ENCODE peak calls at places on chromosomes 1 and 21, in five cellular contexts. V is H1, X is A549, U is HCT116, J is K562. M is an unnamed sample.

GRCh38 chr1:156860113-156860638 is 489 bp upstream of the NTRK1 start:
- DNase-seq in V (no peak), X (peak), U (peak), J (peak), M (peak)

GRCh38 chr1:38559180-38559874 is 300.2 kb downstream of the RRAGC start:
- DNase-seq in X (no peak), U (no peak), V (no peak), J (no peak), M (no peak)

GRCh38 chr1:33985166-33985565 is 121.3 kb downstream of the HMGB4 start:
- DNase-seq in X (no peak), J (no peak), V (no peak), U (no peak), M (no peak)

GRCh38 chr1:212228591-212229119 is 56.6 kb upstream of the PPP2R5A start:
- DNase-seq in V (no peak), X (no peak), U (no peak), J (no peak), M (no peak)

GRCh38 chr1:83637009-83637408 is 361.9 kb downstream of the TTLL7 start:
- DNase-seq in J (no peak), U (no peak), X (no peak), V (no peak), M (no peak)

GRCh38 chr1:201876148-201876547 is 12.6 kb upstream of the SHISA4 start:
- DNase-seq in X (no peak), V (no peak), J (peak), U (no peak), M (peak)

GRCh38 chr1:204320413-204320812 is 39.3 kb downstream of the PLEKHA6 start:
- DNase-seq in U (no peak), J (peak), X (no peak), V (no peak), M (peak)

GRCh38 chr1:205950280-205950679 is 7.0 kb upstream of the SLC26A9 start:
- DNase-seq in X (no peak), V (no peak), U (no peak), J (no peak), M (peak)

GRCh38 chr21:20311388-20311787 is 686.8 kb upstream of the NCAM2 start:
- DNase-seq in U (no peak), V (no peak), X (no peak), J (no peak), M (no peak)

GRCh38 chr1:12353981-12354380 is 124.2 kb downstream of the VPS13D start:
- DNase-seq in J (no peak), U (no peak), V (no peak), X (no peak), M (no peak)

GRCh38 chr1:92599184-92599583 is 112.5 kb upstream of the GFI1 start:
- DNase-seq in X (peak), V (no peak), J (no peak), U (peak), M (peak)

GRCh38 chr1:209389258-209389657 is 194.3 kb upstream of the CAMK1G start:
- DNase-seq in X (peak), V (no peak), J (no peak), U (peak), M (peak)

GRCh38 chr21:34836103-34836932 is 167.5 kb downstream of the CLIC6 start:
- DNase-seq in U (peak), X (peak), V (no peak), J (no peak), M (peak)

GRCh38 chr1:174989540-174990181 is 10.1 kb upstream of the CACYBP start:
- DNase-seq in U (no peak), V (no peak), J (no peak), X (no peak), M (no peak)

GRCh38 chr1:93111561-93111960 is 32.5 kb downstream of the MTF2 start:
- DNase-seq in X (no peak), U (no peak), J (no peak), V (no peak), M (peak)

GRCh38 chr1:216640100-216640499 is 83.1 kb downstream of the ESRRG start:
- DNase-seq in J (no peak), V (no peak), X (no peak), U (no peak), M (no peak)

GRCh38 chr1:33117440-33118085 is 36.6 kb downstream of the AZIN2 start:
- DNase-seq in J (no peak), U (no peak), X (no peak), V (no peak), M (no peak)

GRCh38 chr1:91221017-91221416 is 183.6 kb downstream of the HFM1 start:
- DNase-seq in X (no peak), V (no peak), U (no peak), J (no peak), M (no peak)

GRCh38 chr1:32201011-32201855 is 838 bp downstream of the CCDC28B start:
- DNase-seq in U (no peak), J (peak), V (no peak), X (no peak), M (peak)

GRCh38 chr1:218659911-218660677 is 315.0 kb downstream of the TGFB2 start:
- DNase-seq in X (no peak), U (no peak), J (no peak), V (no peak), M (no peak)

GRCh38 chr21:33897098-33897497 is 18.5 kb downstream of the ATP5PO start:
- DNase-seq in J (no peak), U (no peak), X (no peak), V (no peak), M (no peak)

GRCh38 chr1:43986712-43987111 is 4.7 kb upstream of the CCDC24 start:
- DNase-seq in V (no peak), U (no peak), J (no peak), X (no peak), M (no peak)

GRCh38 chr1:52460686-52461085 is 56.3 kb downstream of the PRPF38A start:
- DNase-seq in J (no peak), X (no peak), U (no peak), V (no peak), M (peak)

GRCh38 chr21:35885942-35886541 is 174.3 kb downstream of the SETD4 start:
- DNase-seq in U (no peak), X (no peak), V (no peak), J (no peak), M (no peak)

GRCh38 chr1:42745851-42746250 is 5.8 kb upstream of the CLDN19 start:
- DNase-seq in V (no peak), J (no peak), U (no peak), X (no peak), M (no peak)

GRCh38 chr21:42304556-42305454 is 10.4 kb downstream of the TFF3 start:
- DNase-seq in V (no peak), U (no peak), X (no peak), J (no peak), M (no peak)

GRCh38 chr1:59367269-59368006 is 70.5 kb downstream of the FGGY start:
- DNase-seq in J (no peak), V (no peak), U (no peak), X (no peak), M (peak)
- TF ChIP-seq CEBPB in J (no peak), V (no peak), U (no peak), X (no peak), M (peak)

GRCh38 chr1:220274122-220274855 is 2.0 kb upstream of the RAB3GAP2 start:
- DNase-seq in X (no peak), V (no peak), J (no peak), U (no peak), M (peak)
- TF ChIP-seq CEBPB in X (no peak), V (peak), J (peak), U (peak), M (peak)

DNA sequence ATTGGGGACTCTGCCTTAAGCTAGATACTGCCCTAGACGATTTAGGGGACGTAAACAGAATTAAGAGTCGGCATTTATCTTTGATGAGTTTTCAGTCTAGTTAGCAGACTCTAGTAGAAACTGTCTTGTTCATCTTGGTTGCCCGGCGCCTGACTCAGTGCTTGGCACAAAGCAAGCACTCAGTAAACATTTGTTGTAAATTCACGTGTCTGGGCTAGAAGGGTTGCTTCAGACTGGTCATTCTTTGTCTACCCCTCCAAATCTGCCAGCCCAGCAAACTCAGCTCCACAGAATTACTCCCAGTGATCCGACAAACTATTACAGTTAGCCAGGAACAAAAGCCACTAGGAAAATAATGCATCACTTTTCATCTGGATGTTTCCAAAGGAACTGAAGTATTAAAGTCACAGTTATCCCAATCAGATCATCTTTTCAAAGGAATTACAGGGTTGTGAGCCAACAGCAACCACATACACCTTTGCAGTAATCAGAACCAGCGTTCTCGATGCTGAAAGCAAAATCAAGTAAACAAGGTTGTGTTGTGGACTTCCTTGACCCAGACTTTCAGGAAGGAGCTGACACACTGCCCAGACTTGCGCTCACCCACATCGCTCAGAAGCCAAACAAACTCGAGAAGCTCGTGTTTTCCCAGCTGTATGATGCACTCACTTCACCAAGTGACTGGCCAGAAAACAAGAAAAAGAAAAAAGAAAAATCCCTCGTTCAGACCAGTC is 66.5 kb upstream of the GADD45A start:
- DNase-seq in J (no peak), V (no peak), X (no peak), U (no peak), M (peak)
- TF ChIP-seq CEBPB in J (no peak), V (no peak), X (no peak), U (no peak), M (no peak)

DNA sequence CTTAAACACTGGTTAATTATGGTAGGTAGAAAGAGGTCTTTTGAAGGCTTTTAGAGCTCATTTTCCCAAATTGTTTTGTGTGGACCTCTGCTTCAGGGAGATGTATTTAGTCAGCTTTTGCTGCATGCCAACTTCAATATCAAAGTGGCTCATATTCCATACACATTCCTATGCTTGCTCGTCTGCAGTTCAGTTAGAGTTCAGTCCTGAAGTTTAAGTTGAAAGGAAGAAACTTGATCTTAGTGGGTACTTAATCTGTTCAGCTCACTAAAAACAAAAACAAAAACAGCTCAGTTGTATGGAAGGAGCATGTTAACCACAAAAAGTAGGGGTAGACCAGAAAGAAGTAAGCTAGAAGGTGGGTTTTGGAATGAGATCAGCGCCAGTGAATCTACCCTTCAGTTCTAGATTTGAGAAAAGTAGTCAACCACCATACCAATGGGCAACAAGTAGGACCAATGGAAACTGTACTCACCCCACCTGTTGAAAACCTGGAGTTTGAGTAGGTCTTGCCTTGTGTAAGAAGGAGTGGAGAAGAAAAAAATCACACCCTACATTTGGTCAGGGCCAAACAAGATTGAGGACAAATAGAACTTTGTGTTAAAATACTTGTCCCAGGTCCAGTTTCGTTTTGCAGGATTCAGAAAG is 58.0 kb downstream of the LEPR start:
- DNase-seq in V (no peak), J (no peak), U (no peak), X (no peak), M (peak)
- TF ChIP-seq CEBPB in V (no peak), J (no peak), U (no peak), X (no peak), M (no peak)

DNA sequence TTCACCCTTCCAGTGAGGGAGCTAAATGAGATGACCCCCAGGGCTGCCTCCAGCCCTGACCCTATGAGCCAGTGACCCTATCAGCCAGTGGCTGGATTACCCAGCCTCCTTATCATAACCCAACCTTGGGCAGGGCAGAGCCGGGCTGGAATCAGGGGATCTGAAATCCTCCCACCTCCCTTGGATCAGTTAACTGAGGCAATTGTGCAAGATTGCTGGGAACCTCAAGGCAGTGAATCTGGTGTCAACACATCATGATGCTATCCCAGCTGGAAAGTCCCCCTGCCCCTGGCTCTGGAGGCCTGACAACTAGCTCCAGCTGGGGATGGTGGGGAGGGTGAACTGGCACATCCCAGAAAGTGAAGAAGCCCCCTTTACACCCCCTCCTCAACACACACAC is 6.4 kb upstream of the TSPAN1 start:
- DNase-seq in U (no peak), X (no peak), V (no peak), J (no peak), M (peak)
- TF ChIP-seq CEBPB in U (no peak), X (no peak), V (no peak), J (peak), M (peak)

GRCh38 chr1:1307908-1308755 is at the start of the genes ACAP3 and PUSL1:
- DNase-seq in U (peak), J (peak), X (peak), V (no peak), M (peak)
- TF ChIP-seq CEBPB in U (no peak), J (peak), X (peak), V (peak), M (peak)

M was measured in IMR-90.